ENCODE peak calls at places on chromosomes 4 and X, in seven cellular contexts. One of them, this sample, is unnamed.

GRCh38 chrX:119228506-119229290 is 7.4 kb upstream of the PGRMC1 start:
- DNase-seq in PC-3: peak
- DNase-seq in neural progenitor cell: no peak
- DNase-seq in GM12878: no peak
- DNase-seq in astrocyte: peak
- DNase-seq in hepatocyte: peak
- DNase-seq in A673: peak
- DNase-seq in this sample: peak

GRCh38 chr4:109009909-109010308 is 247.1 kb upstream of the ETNPPL start:
- DNase-seq in PC-3: no peak
- DNase-seq in GM12878: no peak
- DNase-seq in hepatocyte: peak
- DNase-seq in neural progenitor cell: no peak
- DNase-seq in astrocyte: peak
- DNase-seq in A673: peak
- DNase-seq in this sample: peak

GRCh38 chrX:129965166-129965565 is 17.3 kb upstream of the BCORL1 start:
- DNase-seq in A673: no peak
- DNase-seq in neural progenitor cell: no peak
- DNase-seq in astrocyte: no peak
- DNase-seq in hepatocyte: no peak
- DNase-seq in GM12878: no peak
- DNase-seq in PC-3: no peak
- DNase-seq in this sample: no peak

GRCh38 chrX:10254746-10255145 is 98.0 kb downstream of the CLCN4 start:
- DNase-seq in astrocyte: no peak
- DNase-seq in hepatocyte: no peak
- DNase-seq in GM12878: no peak
- DNase-seq in PC-3: peak
- DNase-seq in neural progenitor cell: no peak
- DNase-seq in A673: no peak
- DNase-seq in this sample: peak

GRCh38 chr4:82358773-82359324 is 14.9 kb downstream of the HNRNPD start:
- DNase-seq in GM12878: no peak
- DNase-seq in hepatocyte: no peak
- DNase-seq in PC-3: no peak
- DNase-seq in astrocyte: no peak
- DNase-seq in neural progenitor cell: no peak
- DNase-seq in A673: no peak
- DNase-seq in this sample: no peak

GRCh38 chr4:120052840-120053239 is 13.8 kb downstream of the MAD2L1 start:
- DNase-seq in PC-3: peak
- DNase-seq in A673: peak
- DNase-seq in hepatocyte: peak
- DNase-seq in astrocyte: peak
- DNase-seq in neural progenitor cell: no peak
- DNase-seq in GM12878: no peak
- DNase-seq in this sample: peak

GRCh38 chr4:40241936-40242590 is 45.2 kb downstream of the RHOH start:
- DNase-seq in GM12878: no peak
- DNase-seq in neural progenitor cell: no peak
- DNase-seq in PC-3: no peak
- DNase-seq in astrocyte: peak
- DNase-seq in A673: no peak
- DNase-seq in hepatocyte: no peak
- DNase-seq in this sample: peak

GRCh38 chr4:116599859-116600258 is 485.5 kb downstream of the TRAM1L1 start:
- DNase-seq in neural progenitor cell: peak
- DNase-seq in PC-3: no peak
- DNase-seq in astrocyte: no peak
- DNase-seq in hepatocyte: no peak
- DNase-seq in A673: peak
- DNase-seq in GM12878: no peak
- DNase-seq in this sample: no peak

GRCh38 chr4:181810658-181811057 is 432.5 kb upstream of the TENM3 start:
- DNase-seq in hepatocyte: no peak
- DNase-seq in GM12878: no peak
- DNase-seq in PC-3: no peak
- DNase-seq in neural progenitor cell: no peak
- DNase-seq in astrocyte: no peak
- DNase-seq in A673: no peak
- DNase-seq in this sample: no peak

GRCh38 chr4:85102606-85103005 is 136.1 kb upstream of the WDFY3 start:
- DNase-seq in hepatocyte: no peak
- DNase-seq in astrocyte: no peak
- DNase-seq in neural progenitor cell: no peak
- DNase-seq in GM12878: no peak
- DNase-seq in PC-3: no peak
- DNase-seq in A673: no peak
- DNase-seq in this sample: no peak

GRCh38 chrX:10055430-10055829 is 88.3 kb downstream of the CLDN34 start:
- DNase-seq in neural progenitor cell: no peak
- DNase-seq in A673: no peak
- DNase-seq in hepatocyte: no peak
- DNase-seq in PC-3: no peak
- DNase-seq in astrocyte: no peak
- DNase-seq in GM12878: no peak
- DNase-seq in this sample: no peak

GRCh38 chr4:40619600-40619999 is 10.1 kb downstream of the RBM47 start:
- DNase-seq in astrocyte: no peak
- DNase-seq in GM12878: no peak
- DNase-seq in PC-3: no peak
- DNase-seq in hepatocyte: no peak
- DNase-seq in A673: no peak
- DNase-seq in neural progenitor cell: no peak
- DNase-seq in this sample: no peak

GRCh38 chrX:21725498-21725897 is 32.4 kb downstream of the SMPX start:
- DNase-seq in GM12878: no peak
- DNase-seq in PC-3: peak
- DNase-seq in A673: peak
- DNase-seq in hepatocyte: peak
- DNase-seq in neural progenitor cell: peak
- DNase-seq in astrocyte: no peak
- DNase-seq in this sample: peak
- TF ChIP-seq CTCF in GM12878: no peak
- TF ChIP-seq CTCF in PC-3: peak
- TF ChIP-seq CTCF in A673: peak
- TF ChIP-seq CTCF in hepatocyte: peak
- TF ChIP-seq CTCF in neural progenitor cell: peak
- TF ChIP-seq CTCF in astrocyte: peak
- TF ChIP-seq CTCF in this sample: peak

GRCh38 chrX:153897899-153898298 is 6.6 kb upstream of the AVPR2 start:
- DNase-seq in GM12878: no peak
- DNase-seq in PC-3: no peak
- DNase-seq in neural progenitor cell: no peak
- DNase-seq in A673: no peak
- DNase-seq in astrocyte: no peak
- DNase-seq in hepatocyte: no peak
- DNase-seq in this sample: no peak
- TF ChIP-seq EZH2 in GM12878: no peak
- TF ChIP-seq EZH2 in PC-3: no peak
- TF ChIP-seq EZH2 in neural progenitor cell: no peak
- TF ChIP-seq EZH2 in A673: no peak
- TF ChIP-seq EZH2 in astrocyte: no peak
- TF ChIP-seq EZH2 in hepatocyte: no peak
- TF ChIP-seq EZH2 in this sample: no peak

GRCh38 chr4:10706236-10706635 is 21.7 kb upstream of the CLNK start:
- DNase-seq in hepatocyte: no peak
- DNase-seq in A673: no peak
- DNase-seq in GM12878: no peak
- DNase-seq in neural progenitor cell: no peak
- DNase-seq in astrocyte: peak
- DNase-seq in PC-3: no peak
- DNase-seq in this sample: peak

GRCh38 chr4:10701702-10702460 is 17.3 kb upstream of the CLNK start:
- DNase-seq in hepatocyte: no peak
- DNase-seq in astrocyte: peak
- DNase-seq in GM12878: no peak
- DNase-seq in A673: no peak
- DNase-seq in PC-3: peak
- DNase-seq in neural progenitor cell: no peak
- DNase-seq in this sample: peak

GRCh38 chr4:10703146-10703545 is 18.6 kb upstream of the CLNK start:
- DNase-seq in astrocyte: peak
- DNase-seq in A673: no peak
- DNase-seq in neural progenitor cell: no peak
- DNase-seq in hepatocyte: no peak
- DNase-seq in GM12878: no peak
- DNase-seq in PC-3: peak
- DNase-seq in this sample: peak

DNA sequence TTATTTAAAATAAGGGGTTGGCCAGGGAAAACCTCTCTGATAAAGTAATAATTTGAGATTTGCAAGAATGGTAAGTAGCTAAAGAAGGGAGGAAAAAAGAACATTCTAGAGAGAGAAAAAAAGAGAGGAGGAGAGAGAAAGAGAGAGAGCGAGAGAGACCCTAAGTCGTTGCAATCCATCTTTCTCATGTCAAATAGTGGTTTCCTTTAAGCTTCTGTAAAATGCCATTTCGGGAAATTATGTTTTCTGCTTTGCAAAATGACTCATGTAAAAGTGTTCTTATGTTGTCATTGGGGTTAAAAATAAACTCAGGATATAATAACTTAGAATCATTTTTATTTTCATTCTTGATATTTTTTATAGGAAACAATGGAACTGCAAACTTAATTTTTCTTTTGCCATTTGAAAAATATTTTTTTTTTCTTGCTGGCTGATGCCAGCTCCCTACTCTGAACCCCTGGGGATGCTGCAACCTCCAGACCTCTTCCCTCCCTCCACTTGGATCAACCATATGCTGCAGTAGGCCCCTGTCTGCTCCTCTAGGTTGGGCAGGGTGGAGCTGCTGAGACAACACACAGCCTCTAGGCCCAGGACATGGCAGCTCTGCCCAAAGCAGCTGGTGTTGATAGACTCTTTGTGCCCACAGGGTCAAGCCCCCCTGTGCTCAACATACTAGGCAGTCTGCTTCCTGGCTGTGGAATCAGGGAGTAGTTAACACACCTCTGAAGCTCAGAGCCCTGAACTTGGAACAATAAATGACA is 19.7 kb upstream of the CLNK start:
- DNase-seq in GM12878: no peak
- DNase-seq in PC-3: no peak
- DNase-seq in A673: no peak
- DNase-seq in hepatocyte: no peak
- DNase-seq in astrocyte: peak
- DNase-seq in neural progenitor cell: no peak
- DNase-seq in this sample: peak
- TF ChIP-seq CTCF in GM12878: no peak
- TF ChIP-seq CTCF in PC-3: no peak
- TF ChIP-seq CTCF in A673: no peak
- TF ChIP-seq CTCF in hepatocyte: no peak
- TF ChIP-seq CTCF in astrocyte: no peak
- TF ChIP-seq CTCF in neural progenitor cell: no peak
- TF ChIP-seq CTCF in this sample: no peak

GRCh38 chr4:4855293-4856070 is 4.0 kb upstream of the MSX1 start:
- DNase-seq in A673: no peak
- DNase-seq in GM12878: no peak
- DNase-seq in PC-3: no peak
- DNase-seq in neural progenitor cell: peak
- DNase-seq in astrocyte: no peak
- DNase-seq in hepatocyte: no peak
- DNase-seq in this sample: no peak
- TF ChIP-seq EZH2 in A673: no peak
- TF ChIP-seq EZH2 in GM12878: no peak
- TF ChIP-seq EZH2 in PC-3: no peak
- TF ChIP-seq EZH2 in neural progenitor cell: peak
- TF ChIP-seq EZH2 in astrocyte: peak
- TF ChIP-seq EZH2 in hepatocyte: peak
- TF ChIP-seq EZH2 in this sample: peak

GRCh38 chrX:19810370-19810769 is 77.0 kb downstream of the SH3KBP1 start:
- DNase-seq in astrocyte: no peak
- DNase-seq in GM12878: no peak
- DNase-seq in hepatocyte: no peak
- DNase-seq in PC-3: no peak
- DNase-seq in neural progenitor cell: no peak
- DNase-seq in A673: no peak
- DNase-seq in this sample: no peak

GRCh38 chrX:19814778-19815177 is 72.6 kb downstream of the SH3KBP1 start:
- DNase-seq in PC-3: no peak
- DNase-seq in A673: no peak
- DNase-seq in GM12878: no peak
- DNase-seq in neural progenitor cell: no peak
- DNase-seq in hepatocyte: no peak
- DNase-seq in astrocyte: no peak
- DNase-seq in this sample: no peak

GRCh38 chrX:19811807-19812604 is 75.4 kb downstream of the SH3KBP1 start:
- DNase-seq in astrocyte: peak
- DNase-seq in hepatocyte: no peak
- DNase-seq in GM12878: no peak
- DNase-seq in A673: no peak
- DNase-seq in PC-3: no peak
- DNase-seq in neural progenitor cell: no peak
- DNase-seq in this sample: peak

GRCh38 chrX:19810809-19811208 is 76.6 kb downstream of the SH3KBP1 start:
- DNase-seq in PC-3: no peak
- DNase-seq in A673: peak
- DNase-seq in GM12878: no peak
- DNase-seq in astrocyte: no peak
- DNase-seq in hepatocyte: no peak
- DNase-seq in neural progenitor cell: no peak
- DNase-seq in this sample: no peak

DNA sequence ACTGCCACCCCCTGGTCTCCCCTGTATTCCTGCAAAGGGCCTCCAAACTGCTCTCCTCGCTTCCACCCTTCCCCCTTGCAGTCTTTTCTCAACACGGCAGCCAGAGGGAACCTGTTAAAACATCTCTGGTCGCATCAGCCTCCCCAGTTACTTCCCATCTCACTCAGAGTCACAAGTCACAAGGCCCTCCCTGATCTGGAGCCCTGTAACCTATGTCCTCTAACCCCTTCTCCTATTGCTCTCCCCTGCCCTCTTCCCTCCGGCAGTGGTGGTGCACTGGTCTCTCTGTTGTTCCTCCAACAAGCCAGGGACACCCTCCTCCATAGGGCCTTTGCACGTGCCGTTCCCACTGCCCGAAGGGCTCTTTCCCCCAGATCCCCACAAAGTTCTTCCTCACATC is 73.2 kb downstream of the SH3KBP1 start:
- DNase-seq in A673: no peak
- DNase-seq in neural progenitor cell: no peak
- DNase-seq in PC-3: no peak
- DNase-seq in GM12878: no peak
- DNase-seq in hepatocyte: no peak
- DNase-seq in astrocyte: no peak
- DNase-seq in this sample: no peak
- TF ChIP-seq CTCF in A673: no peak
- TF ChIP-seq CTCF in neural progenitor cell: peak
- TF ChIP-seq CTCF in PC-3: no peak
- TF ChIP-seq CTCF in GM12878: peak
- TF ChIP-seq CTCF in hepatocyte: no peak
- TF ChIP-seq CTCF in astrocyte: no peak
- TF ChIP-seq CTCF in this sample: no peak

This sample was measured in fibroblast of lung.